ENCODE peak calls at places on chromosomes 16 and 17, in five cellular contexts. L is left colon, O is IMR-90, W is glutamatergic neuron, C is right cardiac atrium. H is an unnamed sample.

GRCh38 chr16:85755929-85756768 is 5.3 kb upstream of the C16orf74 start:
- DNase-seq in W (no peak), L (peak), O (peak), C (no peak), H (no peak)

GRCh38 chr17:56936697-56937322 is 23.0 kb upstream of the TRIM25 start:
- DNase-seq in W (no peak), L (no peak), C (no peak), O (no peak), H (no peak)

GRCh38 chr16:84194018-84194417 is 3.1 kb downstream of the ADAD2 start:
- DNase-seq in C (no peak), O (no peak), W (no peak), L (no peak), H (no peak)

GRCh38 chr16:2954228-2954627 is 9.8 kb upstream of the KREMEN2 start:
- DNase-seq in L (no peak), W (no peak), C (no peak), O (no peak), H (no peak)

GRCh38 chr17:59369026-59369724 is 37.7 kb downstream of the YPEL2 start:
- DNase-seq in L (no peak), C (no peak), W (no peak), O (no peak), H (no peak)

GRCh38 chr16:17448640-17449638 is 21.8 kb downstream of the XYLT1 start:
- DNase-seq in O (no peak), W (no peak), C (peak), L (peak), H (peak)

GRCh38 chr16:81904320-81904719 is 107.0 kb downstream of the SDR42E1 start:
- DNase-seq in C (no peak), W (no peak), L (no peak), O (no peak), H (no peak)

GRCh38 chr17:1762906-1763829 is 1.3 kb downstream of the SERPINF1 start:
- DNase-seq in C (peak), O (peak), L (no peak), W (no peak), H (no peak)

GRCh38 chr16:86889974-86890373 is 311.6 kb downstream of the FOXL1 start:
- DNase-seq in W (no peak), O (no peak), L (no peak), C (no peak), H (no peak)

GRCh38 chr17:46056800-46057304 is 57.8 kb downstream of the STH start:
- DNase-seq in O (peak), W (no peak), C (no peak), L (no peak), H (no peak)

GRCh38 chr17:72922223-72922622 is 170.3 kb downstream of the SLC39A11 start:
- DNase-seq in O (no peak), W (no peak), C (no peak), L (no peak), H (no peak)

GRCh38 chr16:89269805-89270665 is 52.5 kb downstream of the ZNF778 start:
- DNase-seq in W (no peak), O (no peak), L (no peak), C (no peak), H (no peak)

GRCh38 chr17:53687324-53687723 is 135.4 kb upstream of the KIF2B start:
- DNase-seq in C (no peak), L (no peak), W (peak), O (no peak), H (no peak)